ENCODE peak calls at places on chromosomes 7 and 10, in five cellular contexts. A is activated CD8-positive, alpha-beta T cell treated with anti-CD3 and anti-CD28 coated beads for 36 hours; K is B cell; S is OCI-LY7; F is HepG2. U is an unnamed sample.

GRCh38 chr10:21100871-21101514 is 203.9 kb upstream of the NEBL start:
- DNase-seq in A (peak), K (no peak), S (no peak), F (no peak), U (no peak)

GRCh38 chr10:122277737-122278136 is 6.6 kb downstream of the BTBD16 start:
- DNase-seq in A (no peak), K (no peak), S (no peak), F (no peak), U (no peak)

GRCh38 chr10:107409517-107409916 is 245.0 kb upstream of the SORCS1 start:
- DNase-seq in A (no peak), K (no peak), S (peak), F (no peak), U (no peak)

GRCh38 chr10:24150853-24151252 is 58.1 kb upstream of the KIAA1217 start:
- DNase-seq in A (no peak), K (no peak), S (no peak), F (no peak), U (no peak)

GRCh38 chr10:2556883-2557282 is 510.5 kb upstream of the PFKP start:
- DNase-seq in A (no peak), K (no peak), S (no peak), F (no peak), U (no peak)

GRCh38 chr10:90884414-90884813 is 12.6 kb downstream of the RPP30 start:
- DNase-seq in A (no peak), K (no peak), S (no peak), F (no peak), U (no peak)

GRCh38 chr10:117461766-117462423 is 80.7 kb upstream of the EMX2 start:
- DNase-seq in A (no peak), K (no peak), S (no peak), F (no peak), U (no peak)

GRCh38 chr7:91941450-91941849 is 788 bp downstream of the AKAP9 start:
- DNase-seq in A (peak), K (peak), S (peak), F (peak), U (peak)

GRCh38 chr10:15072358-15072757 is 16.2 kb downstream of the ACBD7 start:
- DNase-seq in A (no peak), K (no peak), S (no peak), F (no peak), U (no peak)

GRCh38 chr7:13442226-13442625 is 547.2 kb downstream of the ETV1 start:
- DNase-seq in A (no peak), K (no peak), S (no peak), F (no peak), U (no peak)

GRCh38 chr7:128112781-128113221 is 81.6 kb upstream of the LRRC4 start:
- DNase-seq in A (no peak), K (no peak), S (peak), F (no peak), U (no peak)

GRCh38 chr7:13989138-13989943 is at the start of gene ETV1:
- DNase-seq in A (peak), K (no peak), S (no peak), F (peak), U (no peak)

GRCh38 chr10:58661902-58662301 is 149.2 kb downstream of the BICC1 start:
- DNase-seq in A (no peak), K (no peak), S (no peak), F (no peak), U (no peak)

GRCh38 chr10:88896336-88897018 is 16.4 kb downstream of the STAMBPL1 start:
- DNase-seq in A (peak), K (no peak), S (no peak), F (peak), U (no peak)

GRCh38 chr10:76397957-76398665 is 966.7 kb downstream of the LRMDA start:
- DNase-seq in A (no peak), K (no peak), S (no peak), F (no peak), U (no peak)

GRCh38 chr10:133191651-133192050 is 31.6 kb downstream of the KNDC1 start:
- DNase-seq in A (no peak), K (no peak), S (no peak), F (no peak), U (no peak)

GRCh38 chr7:25186436-25186835 is 41.9 kb downstream of the NPVF start:
- DNase-seq in A (no peak), K (no peak), S (no peak), F (no peak), U (no peak)

GRCh38 chr10:131852161-131852822 is 48.5 kb upstream of the PPP2R2D start:
- DNase-seq in A (no peak), K (no peak), S (no peak), F (no peak), U (no peak)

GRCh38 chr7:55438765-55439525 is 73.8 kb downstream of the LANCL2 start:
- DNase-seq in A (no peak), K (no peak), S (peak), F (no peak), U (no peak)

GRCh38 chr7:454356-455109 is 65.1 kb downstream of the PDGFA start:
- DNase-seq in A (no peak), K (no peak), S (no peak), F (no peak), U (no peak)

GRCh38 chr10:44389150-44389549 is 4.3 kb upstream of the CXCL12 start:
- DNase-seq in A (no peak), K (no peak), S (no peak), F (no peak), U (no peak)

GRCh38 chr10:60846173-60846572 is 67.9 kb downstream of the CDK1 start:
- DNase-seq in A (no peak), K (no peak), S (no peak), F (peak), U (no peak)

GRCh38 chr7:48246073-48246472 is 74.8 kb downstream of the ABCA13 start:
- DNase-seq in A (no peak), K (no peak), S (no peak), F (no peak), U (no peak)

GRCh38 chr10:125080984-125081383 is 79.4 kb downstream of the CTBP2 start:
- DNase-seq in A (no peak), K (no peak), S (no peak), F (no peak), U (no peak)

GRCh38 chr7:114988755-114989154 is 66.9 kb downstream of the MDFIC start:
- DNase-seq in A (no peak), K (no peak), S (no peak), F (no peak), U (no peak)

GRCh38 chr7:14351167-14351566 is 361.7 kb upstream of the ETV1 start:
- DNase-seq in A (no peak), K (no peak), S (no peak), F (no peak), U (no peak)

GRCh38 chr7:150375662-150376521 is 3.2 kb upstream of the ZNF775 start:
- DNase-seq in A (peak), K (peak), S (no peak), F (no peak), U (no peak)

GRCh38 chr10:86139066-86139657 is 227.4 kb downstream of the GRID1 start:
- DNase-seq in A (peak), K (no peak), S (peak), F (peak), U (peak)

GRCh38 chr7:26705567-26705966 is 158.8 kb downstream of the SKAP2 start:
- DNase-seq in A (no peak), K (no peak), S (no peak), F (peak), U (no peak)

GRCh38 chr10:91434041-91434440 is 23.9 kb downstream of the HECTD2 start:
- DNase-seq in A (no peak), K (no peak), S (no peak), F (no peak), U (no peak)

GRCh38 chr10:73635781-73636180 is 5.5 kb downstream of the MYOZ1 start:
- DNase-seq in A (no peak), K (no peak), S (no peak), F (no peak), U (no peak)

GRCh38 chr7:143510854-143511592 is 33.4 kb downstream of the TAS2R41 start:
- DNase-seq in A (no peak), K (no peak), S (no peak), F (no peak), U (no peak)

GRCh38 chr10:7804216-7804615 is 14.1 kb upstream of the TAF3 start:
- DNase-seq in A (no peak), K (no peak), S (no peak), F (no peak), U (no peak)

GRCh38 chr7:464712-465461 is 54.8 kb downstream of the PDGFA start:
- DNase-seq in A (no peak), K (no peak), S (no peak), F (peak), U (no peak)

GRCh38 chr7:107327986-107328569 is 141.8 kb upstream of the GPR22 start:
- DNase-seq in A (no peak), K (no peak), S (no peak), F (no peak), U (no peak)

GRCh38 chr7:26305048-26305868 is 13.6 kb downstream of the SNX10 start:
- DNase-seq in A (peak), K (no peak), S (peak), F (peak), U (no peak)

GRCh38 chr10:60040003-60040662 is 133.8 kb upstream of the CCDC6 start:
- DNase-seq in A (no peak), K (no peak), S (no peak), F (no peak), U (no peak)

GRCh38 chr7:14717169-14717568 is 185.4 kb downstream of the DGKB start:
- DNase-seq in A (no peak), K (no peak), S (no peak), F (no peak), U (no peak)

GRCh38 chr7:48710995-48711394 is 213.4 kb upstream of the CDC14C start:
- DNase-seq in A (no peak), K (no peak), S (no peak), F (no peak), U (no peak)

GRCh38 chr10:95268438-95268837 is 22.4 kb downstream of the PDLIM1 start:
- DNase-seq in A (no peak), K (no peak), S (no peak), F (no peak), U (no peak)

GRCh38 chr7:22094413-22095304 is 149.0 kb upstream of the CDCA7L start:
- DNase-seq in A (no peak), K (no peak), S (peak), F (no peak), U (no peak)
- TF ChIP-seq CTCF in A (no peak), K (no peak), S (peak), F (no peak), U (no peak)

DNA sequence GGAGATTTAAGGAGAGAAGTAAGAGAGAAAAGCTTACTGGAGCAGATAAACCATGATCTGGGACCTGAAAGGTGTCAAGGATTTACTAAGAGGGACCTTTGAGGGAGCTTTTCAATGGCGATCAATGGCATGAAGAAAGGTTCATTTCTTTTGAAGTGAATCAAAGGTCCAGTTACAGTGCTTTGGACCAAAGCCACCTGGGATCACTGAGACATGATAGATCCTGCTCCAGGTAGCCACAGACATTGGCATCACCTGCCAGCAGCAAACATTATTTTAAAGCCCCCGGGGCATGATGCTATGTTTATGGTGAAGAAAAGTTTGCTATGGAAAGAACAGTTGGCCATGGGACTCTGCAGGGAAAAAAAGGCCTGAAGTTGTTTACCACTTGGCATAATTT is 109.4 kb downstream of the SLC25A13 start:
- DNase-seq in A (no peak), K (no peak), S (no peak), F (no peak), U (no peak)
- TF ChIP-seq CTCF in A (no peak), K (no peak), S (no peak), F (no peak), U (no peak)

GRCh38 chr7:37848297-37848696 is at the start of gene NME8:
- DNase-seq in A (no peak), K (no peak), S (no peak), F (no peak), U (no peak)

GRCh38 chr7:37853468-37853867 is 5.1 kb downstream of the NME8 start:
- DNase-seq in A (peak), K (no peak), S (peak), F (peak), U (peak)
- TF ChIP-seq CTCF in A (peak), K (no peak), S (peak), F (peak), U (peak)

GRCh38 chr7:8435120-8435519 is 1.7 kb downstream of the NXPH1 start:
- DNase-seq in A (no peak), K (no peak), S (no peak), F (no peak), U (no peak)

GRCh38 chr7:8434290-8435002 is 1.0 kb downstream of the NXPH1 start:
- DNase-seq in A (no peak), K (no peak), S (no peak), F (no peak), U (no peak)

GRCh38 chr7:8433477-8434289 is at the start of gene NXPH1:
- DNase-seq in A (no peak), K (no peak), S (no peak), F (peak), U (no peak)

GRCh38 chr7:8435597-8436243 is 2.3 kb downstream of the NXPH1 start:
- DNase-seq in A (no peak), K (no peak), S (no peak), F (no peak), U (no peak)

DNA sequence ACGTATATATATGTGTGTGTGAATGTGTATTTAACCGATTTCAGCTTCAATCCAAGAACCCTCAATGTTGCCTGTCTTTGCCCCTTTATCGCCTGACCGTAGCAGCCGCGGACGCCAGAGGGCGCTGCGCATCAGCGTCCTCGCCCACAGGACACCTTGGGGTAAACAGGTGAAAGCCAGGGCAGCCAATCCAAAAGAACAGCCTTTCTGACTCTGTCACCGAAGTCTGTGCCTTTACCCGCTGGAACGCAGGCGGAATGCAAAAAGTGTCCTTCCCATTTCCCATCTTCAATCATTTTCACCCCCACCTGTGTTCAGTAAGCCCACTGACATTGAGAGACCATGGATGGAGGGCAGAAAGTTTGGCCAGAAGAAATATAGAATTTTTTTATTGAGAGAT is 3.6 kb downstream of the NXPH1 start:
- DNase-seq in A (peak), K (no peak), S (peak), F (peak), U (peak)
- TF ChIP-seq CTCF in A (peak), K (peak), S (peak), F (peak), U (peak)

DNA sequence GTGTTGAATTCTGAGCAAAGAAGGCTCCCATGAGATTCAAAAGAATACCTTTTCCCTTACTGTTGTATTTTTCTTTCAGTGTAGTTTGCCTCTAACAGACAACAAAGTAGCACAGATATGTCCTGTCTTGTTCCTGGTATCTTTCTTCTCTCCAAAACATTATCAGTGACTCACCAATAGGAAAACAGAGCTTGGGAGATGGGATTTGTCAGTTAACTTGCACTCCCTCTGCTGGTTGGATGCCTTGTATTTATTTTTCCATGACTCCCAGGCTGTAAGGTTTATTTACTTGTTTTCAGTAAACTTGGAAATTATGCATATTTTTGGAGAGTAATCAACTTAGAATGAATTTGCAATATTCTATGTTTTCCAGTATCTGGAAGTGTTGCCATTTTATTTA is 129.7 kb downstream of the SAMD9 start:
- DNase-seq in A (no peak), K (no peak), S (no peak), F (peak), U (no peak)
- TF ChIP-seq CTCF in A (no peak), K (no peak), S (peak), F (peak), U (no peak)

GRCh38 chr10:118483496-118483895 is 112.0 kb downstream of the PRLHR start:
- DNase-seq in A (no peak), K (no peak), S (no peak), F (no peak), U (no peak)
- TF ChIP-seq CTCF in A (no peak), K (no peak), S (peak), F (no peak), U (no peak)

DNA sequence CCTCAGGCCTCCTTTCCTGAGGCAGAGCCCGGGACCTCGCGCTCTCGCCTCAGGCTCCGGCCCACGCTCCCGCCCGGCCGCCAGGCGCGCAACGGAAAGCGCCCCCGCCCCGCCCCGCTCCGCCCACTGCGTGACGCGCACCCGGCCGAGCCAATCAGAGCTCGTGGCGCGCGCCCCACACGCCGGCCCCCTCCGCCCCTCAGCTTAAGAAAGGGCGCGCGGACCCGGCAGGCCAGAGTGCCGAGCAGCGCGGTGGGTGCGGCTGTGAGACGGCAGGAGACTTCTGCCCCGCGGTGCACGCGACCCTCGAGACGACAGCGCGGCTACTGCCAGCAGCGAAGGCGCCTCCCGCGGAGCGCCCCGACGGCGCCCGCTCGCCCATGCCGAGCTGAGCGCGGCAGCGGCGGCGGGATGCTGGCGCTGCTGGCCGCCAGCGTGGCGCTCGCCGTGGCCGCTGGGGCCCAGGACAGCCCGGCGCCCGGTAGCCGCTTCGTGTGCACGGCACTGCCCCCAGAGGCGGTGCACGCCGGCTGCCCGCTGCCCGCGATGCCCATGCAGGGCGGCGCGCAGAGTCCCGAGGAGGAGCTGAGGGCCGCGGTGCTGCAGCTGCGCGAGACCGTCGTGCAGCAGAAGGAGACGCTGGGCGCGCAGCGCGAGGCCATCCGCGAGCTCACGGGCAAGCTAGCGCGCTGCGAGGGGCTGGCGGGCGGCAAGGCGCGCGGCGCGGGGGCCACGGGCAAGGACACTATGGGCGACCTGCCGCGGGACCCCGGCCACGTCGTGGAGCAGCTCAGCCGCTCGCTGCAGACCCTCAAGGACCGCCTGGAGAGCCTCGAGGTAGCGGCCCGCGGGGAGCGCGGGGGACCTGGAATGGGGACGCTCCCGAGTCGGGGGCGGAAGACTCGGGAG is at the start of gene NPTX2:
- DNase-seq in A (peak), K (no peak), S (no peak), F (no peak), U (no peak)
- TF ChIP-seq CTCF in A (no peak), K (no peak), S (no peak), F (no peak), U (no peak)

DNA sequence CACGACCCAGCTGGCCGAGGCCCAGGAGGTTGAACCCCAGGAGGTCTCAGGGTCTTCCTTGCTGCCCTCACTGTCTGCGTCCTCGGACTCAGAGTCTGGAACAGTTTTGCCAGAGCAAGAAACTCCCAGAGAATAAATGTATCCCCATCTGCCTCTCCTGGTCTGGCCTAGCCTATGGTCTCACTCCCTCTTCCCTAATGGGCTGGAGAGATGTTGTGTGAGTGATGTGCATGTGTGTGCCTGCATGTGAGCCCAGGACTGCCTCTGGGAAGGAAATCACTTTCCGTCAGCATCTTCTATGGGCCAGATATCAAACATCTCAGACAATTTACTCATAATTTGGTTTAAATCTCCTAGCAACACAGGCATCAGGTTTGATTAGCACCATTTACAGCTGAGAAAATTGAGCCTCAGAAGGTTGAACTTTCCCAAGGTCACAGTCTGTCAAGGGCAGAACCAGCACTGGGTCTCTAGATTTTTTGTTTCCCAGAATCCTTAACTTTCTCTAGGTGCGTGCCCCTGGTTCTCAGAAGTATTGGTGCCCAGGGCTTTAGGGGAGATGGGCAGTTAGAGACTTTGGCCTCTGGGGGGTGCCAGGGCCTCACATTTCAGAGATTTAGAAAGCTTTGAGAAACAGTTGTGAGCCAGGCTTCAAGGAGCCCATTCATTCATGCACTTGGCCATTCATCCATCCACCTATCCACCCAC is 4.9 kb downstream of the TMEM270 start:
- DNase-seq in A (peak), K (no peak), S (peak), F (peak), U (peak)
- TF ChIP-seq CTCF in A (peak), K (peak), S (peak), F (peak), U (peak)

U was measured in GM10248.